ENCODE peak calls at places on chromosomes 4 and X, in four cellular contexts. L is stimulated activated CD4-positive, alpha-beta T cell treated with anti-CD3 and anti-CD28 coated beads, Interleukin-2, amount 100 ng/mL, for 24 hours; I is activated effector memory CD4-positive, alpha-beta T cell treated with anti-CD3 and anti-CD28 coated beads, Interleukin-2, amount 50 U/mL, for 16 hours; E is KG1. P is an unnamed sample.

GRCh38 chr4:85773372-85773771 is 298.4 kb downstream of the ARHGAP24 start:
- DNase-seq in L (no peak), I (no peak), E (no peak), P (no peak)

GRCh38 chr4:13912966-13913365 is 285.4 kb upstream of the BOD1L1 start:
- DNase-seq in L (no peak), I (no peak), E (no peak), P (no peak)

GRCh38 chrX:63275127-63275526 is 76.0 kb downstream of the SPIN4 start:
- DNase-seq in L (peak), I (no peak), E (no peak), P (peak)

GRCh38 chrX:139559383-139560042 is 29.0 kb downstream of the F9 start:
- DNase-seq in L (no peak), I (no peak), E (no peak), P (peak)

GRCh38 chr4:68283714-68284113 is 38.2 kb upstream of the TMPRSS11B start:
- DNase-seq in L (no peak), I (no peak), E (no peak), P (no peak)

GRCh38 chr4:107931775-107932321 is 499 bp downstream of the CYP2U1 start:
- DNase-seq in L (peak), I (peak), E (no peak), P (peak)

GRCh38 chrX:85052207-85052606 is 48.5 kb downstream of the APOOL start:
- DNase-seq in L (no peak), I (no peak), E (no peak), P (no peak)

GRCh38 chr4:137630252-137630651 is 98.0 kb upstream of the PCDH18 start:
- DNase-seq in L (no peak), I (no peak), E (no peak), P (no peak)

GRCh38 chrX:41603591-41603990 is 85.2 kb upstream of the GPR34 start:
- DNase-seq in L (no peak), I (no peak), E (no peak), P (no peak)

GRCh38 chr4:5824635-5825034 is 68.3 kb downstream of the CRMP1 start:
- DNase-seq in L (no peak), I (no peak), E (no peak), P (no peak)

GRCh38 chr4:118823471-118823870 is 12.5 kb downstream of the SEC24D start:
- DNase-seq in L (no peak), I (no peak), E (no peak), P (no peak)

GRCh38 chr4:24671824-24672223 is 87.5 kb upstream of the DHX15 start:
- DNase-seq in L (no peak), I (no peak), E (no peak), P (no peak)

GRCh38 chr4:114636192-114636935 is 37.8 kb downstream of the UGT8 start:
- DNase-seq in L (no peak), I (no peak), E (no peak), P (no peak)

GRCh38 chr4:7771056-7771455 is 168.6 kb downstream of the AFAP1 start:
- DNase-seq in L (peak), I (peak), E (no peak), P (no peak)

GRCh38 chr4:80732010-80732409 is 298.5 kb upstream of the BMP3 start:
- DNase-seq in L (no peak), I (no peak), E (no peak), P (no peak)

GRCh38 chr4:97504713-97505112 is 638.6 kb downstream of the STPG2 start:
- DNase-seq in L (no peak), I (no peak), E (no peak), P (no peak)

GRCh38 chr4:127370495-127371069 is 262.2 kb upstream of the INTU start:
- DNase-seq in L (no peak), I (no peak), E (no peak), P (no peak)

GRCh38 chrX:153349952-153350351 is 16.0 kb downstream of the ZNF275 start:
- DNase-seq in L (no peak), I (no peak), E (no peak), P (no peak)

P was measured in stimulated activated naive CD8-positive, alpha-beta T cell treated with anti-CD3 and anti-CD28 coated beads, Interleukin-15, amount 100 ng/mL, for 72 hours.